ENCODE peak calls at places on chromosomes 11 and 22, in ten cellular contexts. One of them, this sample, is unnamed.

GRCh38 chr11:69333906-69334305 is 40.0 kb downstream of the MYEOV start:
- DNase-seq in fibroblast of the aortic adventitia: no peak
- DNase-seq in AG09319: no peak
- DNase-seq in B cell: no peak
- DNase-seq in activated T-cell treated with anti-CD3 and anti-CD28 coated beads, Interleukin-2, amount 50 U/mL, for 24 hours: peak
- DNase-seq in tibial nerve: no peak
- DNase-seq in fibroblast of lung: no peak
- DNase-seq in HuH-7: no peak
- DNase-seq in fibroblast of mammary gland: peak
- DNase-seq in activated CD4-positive, alpha-beta T cell treated with anti-CD3 and anti-CD28 coated beads, Interleukin-2, amount 50 U/mL, for 48 hours: no peak
- DNase-seq in this sample: no peak

GRCh38 chr11:64173616-64174355 is 7.9 kb upstream of the MACROD1 start:
- DNase-seq in fibroblast of mammary gland: peak
- DNase-seq in activated CD4-positive, alpha-beta T cell treated with anti-CD3 and anti-CD28 coated beads, Interleukin-2, amount 50 U/mL, for 48 hours: no peak
- DNase-seq in activated T-cell treated with anti-CD3 and anti-CD28 coated beads, Interleukin-2, amount 50 U/mL, for 24 hours: no peak
- DNase-seq in AG09319: no peak
- DNase-seq in fibroblast of lung: no peak
- DNase-seq in fibroblast of the aortic adventitia: peak
- DNase-seq in tibial nerve: no peak
- DNase-seq in B cell: no peak
- DNase-seq in HuH-7: no peak
- DNase-seq in this sample: no peak

GRCh38 chr11:124384399-124384798 is at the start of gene OR8B2:
- DNase-seq in B cell: no peak
- DNase-seq in fibroblast of lung: no peak
- DNase-seq in tibial nerve: no peak
- DNase-seq in activated T-cell treated with anti-CD3 and anti-CD28 coated beads, Interleukin-2, amount 50 U/mL, for 24 hours: no peak
- DNase-seq in AG09319: no peak
- DNase-seq in fibroblast of mammary gland: no peak
- DNase-seq in activated CD4-positive, alpha-beta T cell treated with anti-CD3 and anti-CD28 coated beads, Interleukin-2, amount 50 U/mL, for 48 hours: no peak
- DNase-seq in HuH-7: no peak
- DNase-seq in fibroblast of the aortic adventitia: no peak
- DNase-seq in this sample: no peak

GRCh38 chr11:8258771-8259170 is 4.9 kb downstream of the LMO1 start:
- DNase-seq in B cell: no peak
- DNase-seq in AG09319: peak
- DNase-seq in fibroblast of lung: peak
- DNase-seq in tibial nerve: no peak
- DNase-seq in HuH-7: no peak
- DNase-seq in activated T-cell treated with anti-CD3 and anti-CD28 coated beads, Interleukin-2, amount 50 U/mL, for 24 hours: no peak
- DNase-seq in activated CD4-positive, alpha-beta T cell treated with anti-CD3 and anti-CD28 coated beads, Interleukin-2, amount 50 U/mL, for 48 hours: no peak
- DNase-seq in fibroblast of the aortic adventitia: peak
- DNase-seq in fibroblast of mammary gland: peak
- DNase-seq in this sample: no peak

GRCh38 chr22:35539910-35540599 is 576 bp upstream of the RASD2 start:
- DNase-seq in HuH-7: peak
- DNase-seq in B cell: peak
- DNase-seq in fibroblast of mammary gland: no peak
- DNase-seq in fibroblast of lung: no peak
- DNase-seq in activated CD4-positive, alpha-beta T cell treated with anti-CD3 and anti-CD28 coated beads, Interleukin-2, amount 50 U/mL, for 48 hours: peak
- DNase-seq in AG09319: no peak
- DNase-seq in tibial nerve: no peak
- DNase-seq in activated T-cell treated with anti-CD3 and anti-CD28 coated beads, Interleukin-2, amount 50 U/mL, for 24 hours: peak
- DNase-seq in fibroblast of the aortic adventitia: no peak
- DNase-seq in this sample: peak

GRCh38 chr11:34806875-34807274 is 109.3 kb downstream of the APIP start:
- DNase-seq in tibial nerve: no peak
- DNase-seq in B cell: no peak
- DNase-seq in fibroblast of the aortic adventitia: no peak
- DNase-seq in HuH-7: no peak
- DNase-seq in AG09319: no peak
- DNase-seq in fibroblast of mammary gland: no peak
- DNase-seq in activated CD4-positive, alpha-beta T cell treated with anti-CD3 and anti-CD28 coated beads, Interleukin-2, amount 50 U/mL, for 48 hours: no peak
- DNase-seq in activated T-cell treated with anti-CD3 and anti-CD28 coated beads, Interleukin-2, amount 50 U/mL, for 24 hours: no peak
- DNase-seq in fibroblast of lung: no peak
- DNase-seq in this sample: no peak

GRCh38 chr11:34899633-34900016 is 16.6 kb downstream of the APIP start:
- DNase-seq in activated CD4-positive, alpha-beta T cell treated with anti-CD3 and anti-CD28 coated beads, Interleukin-2, amount 50 U/mL, for 48 hours: peak
- DNase-seq in activated T-cell treated with anti-CD3 and anti-CD28 coated beads, Interleukin-2, amount 50 U/mL, for 24 hours: no peak
- DNase-seq in AG09319: no peak
- DNase-seq in fibroblast of the aortic adventitia: no peak
- DNase-seq in tibial nerve: no peak
- DNase-seq in HuH-7: no peak
- DNase-seq in fibroblast of mammary gland: no peak
- DNase-seq in B cell: no peak
- DNase-seq in fibroblast of lung: no peak
- DNase-seq in this sample: peak

GRCh38 chr11:129374993-129375721 is 491 bp upstream of the BARX2 start:
- DNase-seq in tibial nerve: no peak
- DNase-seq in fibroblast of the aortic adventitia: no peak
- DNase-seq in AG09319: no peak
- DNase-seq in B cell: no peak
- DNase-seq in fibroblast of lung: peak
- DNase-seq in activated T-cell treated with anti-CD3 and anti-CD28 coated beads, Interleukin-2, amount 50 U/mL, for 24 hours: peak
- DNase-seq in activated CD4-positive, alpha-beta T cell treated with anti-CD3 and anti-CD28 coated beads, Interleukin-2, amount 50 U/mL, for 48 hours: peak
- DNase-seq in fibroblast of mammary gland: no peak
- DNase-seq in HuH-7: no peak
- DNase-seq in this sample: no peak

GRCh38 chr22:25028841-25029141 is 76.3 kb downstream of the KIAA1671 start:
- DNase-seq in fibroblast of lung: no peak
- DNase-seq in activated T-cell treated with anti-CD3 and anti-CD28 coated beads, Interleukin-2, amount 50 U/mL, for 24 hours: no peak
- DNase-seq in B cell: no peak
- DNase-seq in fibroblast of the aortic adventitia: no peak
- DNase-seq in tibial nerve: no peak
- DNase-seq in AG09319: no peak
- DNase-seq in fibroblast of mammary gland: no peak
- DNase-seq in HuH-7: no peak
- DNase-seq in activated CD4-positive, alpha-beta T cell treated with anti-CD3 and anti-CD28 coated beads, Interleukin-2, amount 50 U/mL, for 48 hours: no peak
- DNase-seq in this sample: no peak

GRCh38 chr11:113377606-113378005 is 10.0 kb upstream of the ANKK1 start:
- DNase-seq in activated CD4-positive, alpha-beta T cell treated with anti-CD3 and anti-CD28 coated beads, Interleukin-2, amount 50 U/mL, for 48 hours: no peak
- DNase-seq in fibroblast of the aortic adventitia: peak
- DNase-seq in activated T-cell treated with anti-CD3 and anti-CD28 coated beads, Interleukin-2, amount 50 U/mL, for 24 hours: no peak
- DNase-seq in fibroblast of lung: no peak
- DNase-seq in tibial nerve: no peak
- DNase-seq in AG09319: no peak
- DNase-seq in B cell: no peak
- DNase-seq in HuH-7: no peak
- DNase-seq in fibroblast of mammary gland: peak
- DNase-seq in this sample: no peak